ENCODE peak calls at places on chromosomes 2 and 18, in ten cellular contexts. E, Y, N, J, S, G, T, H, Q and C are unnamed samples.

GRCh38 chr2:110979834-110980612 is 140.7 kb upstream of the BCL2L11 start:
- DNase-seq in E (no peak), Y (no peak), N (no peak), J (no peak), S (no peak), G (no peak), T (no peak), H (no peak), Q (no peak), C (no peak)

GRCh38 chr18:25423267-25423666 is 71.3 kb upstream of the ZNF521 start:
- DNase-seq in E (no peak), Y (no peak), N (no peak), J (no peak), S (no peak), G (no peak), T (no peak), H (no peak), Q (no peak), C (no peak)

GRCh38 chr18:11074879-11075278 is 74.5 kb downstream of the PIEZO2 start:
- DNase-seq in E (no peak), Y (no peak), N (no peak), J (no peak), S (no peak), G (no peak), T (no peak), H (no peak), Q (no peak), C (no peak)

GRCh38 chr2:110804915-110805314 is 72.5 kb downstream of the ACOXL start:
- DNase-seq in E (peak; percentile 35), Y (no peak), N (no peak), J (no peak), S (no peak), G (no peak), T (no peak), H (peak; percentile 59), Q (no peak), C (no peak)

GRCh38 chr18:46449033-46449432 is 208.0 kb downstream of the LOXHD1 start:
- DNase-seq in E (no peak), Y (no peak), N (no peak), J (no peak), S (no peak), G (no peak), T (no peak), H (no peak), Q (no peak), C (no peak)

GRCh38 chr2:197152451-197153228 is 157.9 kb downstream of the ANKRD44 start:
- DNase-seq in E (no peak), Y (no peak), N (peak; percentile 51), J (no peak), S (no peak), G (no peak), T (no peak), H (no peak), Q (peak; percentile 55), C (no peak)

GRCh38 chr2:94871226-94872087 is at the start of gene TEKT4:
- DNase-seq in E (no peak), Y (no peak), N (no peak), J (no peak), S (no peak), G (no peak), T (no peak), H (no peak), Q (no peak), C (peak; percentile 21)

GRCh38 chr2:237290249-237290648 is 123.7 kb downstream of the COL6A3 start:
- DNase-seq in E (no peak), Y (peak; percentile 58), N (peak; percentile 89), J (peak; percentile 27), S (no peak), G (peak; percentile 87), T (peak; percentile 39), H (no peak), Q (no peak), C (no peak)

GRCh38 chr2:121502781-121503180 is 27.9 kb upstream of the RNU4ATAC start:
- DNase-seq in E (no peak), Y (no peak), N (peak; percentile 53), J (no peak), S (no peak), G (no peak), T (no peak), H (no peak), Q (peak; percentile 46), C (no peak)

GRCh38 chr2:239180526-239181073 is 220.2 kb downstream of the HDAC4 start:
- DNase-seq in E (no peak), Y (no peak), N (no peak), J (no peak), S (no peak), G (peak; percentile 9), T (peak; percentile 1), H (no peak), Q (no peak), C (no peak)

GRCh38 chr2:237297421-237298155 is 116.4 kb downstream of the COL6A3 start:
- DNase-seq in E (no peak), Y (no peak), N (no peak), J (no peak), S (no peak), G (no peak), T (no peak), H (no peak), Q (peak; percentile 91), C (no peak)

GRCh38 chr18:5841518-5841917 is 53.8 kb downstream of the TMEM200C start:
- DNase-seq in E (no peak), Y (no peak), N (no peak), J (no peak), S (no peak), G (no peak), T (no peak), H (no peak), Q (no peak), C (no peak)

GRCh38 chr2:174605687-174606086 is 8.1 kb upstream of the WIPF1 start:
- DNase-seq in E (no peak), Y (no peak), N (peak; percentile 68), J (no peak), S (no peak), G (no peak), T (no peak), H (no peak), Q (peak; percentile 57), C (no peak)

GRCh38 chr18:77143196-77143595 is 10.6 kb upstream of the MBP start:
- DNase-seq in E (no peak), Y (no peak), N (no peak), J (no peak), S (no peak), G (no peak), T (no peak), H (no peak), Q (no peak), C (no peak)

GRCh38 chr2:126822921-126823320 is 75.8 kb upstream of the TEX51 start:
- DNase-seq in E (no peak), Y (no peak), N (no peak), J (no peak), S (no peak), G (no peak), T (no peak), H (no peak), Q (no peak), C (no peak)

GRCh38 chr2:6914829-6915228 is 2.4 kb upstream of the RNF144A start:
- DNase-seq in E (no peak), Y (no peak), N (peak; percentile 32), J (no peak), S (peak; percentile 34), G (no peak), T (no peak), H (no peak), Q (peak; percentile 54), C (peak; percentile 66)

GRCh38 chr18:12438257-12438656 is 30.5 kb downstream of the PRELID3A start:
- DNase-seq in E (no peak), Y (no peak), N (no peak), J (no peak), S (no peak), G (no peak), T (no peak), H (no peak), Q (no peak), C (no peak)

GRCh38 chr2:41527525-41528323 is 520.1 kb upstream of the PKDCC start:
- DNase-seq in E (no peak), Y (no peak), N (no peak), J (no peak), S (no peak), G (no peak), T (no peak), H (no peak), Q (no peak), C (no peak)

GRCh38 chr2:11366326-11366741 is 21.9 kb upstream of the ROCK2 start:
- DNase-seq in E (no peak), Y (no peak), N (no peak), J (no peak), S (no peak), G (no peak), T (no peak), H (no peak), Q (no peak), C (no peak)

GRCh38 chr2:105068875-105069274 is 31.0 kb downstream of the MRPS9 start:
- DNase-seq in E (no peak), Y (no peak), N (no peak), J (no peak), S (no peak), G (no peak), T (peak; percentile 24), H (no peak), Q (no peak), C (no peak)

GRCh38 chr2:47190188-47190818 is 35.2 kb upstream of the STPG4 start:
- DNase-seq in E (no peak), Y (no peak), N (peak; percentile 70), J (no peak), S (no peak), G (no peak), T (no peak), H (no peak), Q (peak; percentile 87), C (no peak)

GRCh38 chr2:102250278-102250821 is 61.0 kb upstream of the IL1RL1 start:
- DNase-seq in E (no peak), Y (no peak), N (no peak), J (no peak), S (no peak), G (no peak), T (no peak), H (no peak), Q (no peak), C (no peak)

GRCh38 chr2:97726311-97727064 is 13.1 kb downstream of the ZAP70 start:
- DNase-seq in E (no peak), Y (no peak), N (no peak), J (no peak), S (no peak), G (no peak), T (no peak), H (no peak), Q (no peak), C (no peak)

GRCh38 chr2:3186766-3187165 is 190.9 kb downstream of the EIPR1 start:
- DNase-seq in E (no peak), Y (no peak), N (no peak), J (no peak), S (no peak), G (no peak), T (no peak), H (no peak), Q (no peak), C (no peak)

GRCh38 chr2:72837171-72837570 is 11.3 kb upstream of the EXOC6B start:
- DNase-seq in E (no peak), Y (no peak), N (peak; percentile 31), J (no peak), S (no peak), G (no peak), T (no peak), H (no peak), Q (peak; percentile 7), C (no peak)

GRCh38 chr2:241461693-241462677 is 46.4 kb downstream of the STK25 start:
- DNase-seq in E (no peak), Y (no peak), N (no peak), J (no peak), S (no peak), G (no peak), T (peak; percentile 47), H (no peak), Q (no peak), C (no peak)

GRCh38 chr2:221554769-221555510 is 17.2 kb downstream of the EPHA4 start:
- DNase-seq in E (no peak), Y (no peak), N (peak; percentile 43), J (no peak), S (no peak), G (no peak), T (no peak), H (no peak), Q (no peak), C (no peak)

GRCh38 chr2:171541202-171541884 is 19.1 kb downstream of the CYBRD1 start:
- DNase-seq in E (peak; percentile 12), Y (no peak), N (peak; percentile 29), J (peak; percentile 56), S (no peak), G (no peak), T (no peak), H (no peak), Q (no peak), C (no peak)